ENCODE peak calls at places on chromosomes 16 and 17, in seven cellular contexts. W, J, R, U, F, C and V are unnamed samples.

GRCh38 chr16:60478810-60479209 is 1557.4 kb downstream of the CDH8 start:
- DNase-seq in W (no peak), J (no peak), R (no peak), U (no peak), F (no peak), C (no peak), V (no peak)

GRCh38 chr16:88064011-88064888 is 113.0 kb downstream of the BANP start:
- DNase-seq in W (no peak), J (no peak), R (peak), U (peak), F (no peak), C (no peak), V (no peak)

GRCh38 chr17:59492091-59492451 is 73.3 kb upstream of the DHX40 start:
- DNase-seq in W (no peak), J (no peak), R (no peak), U (no peak), F (no peak), C (no peak), V (no peak)

GRCh38 chr16:69106491-69107291 is 1.2 kb downstream of the HAS3 start:
- DNase-seq in W (peak), J (no peak), R (no peak), U (no peak), F (no peak), C (no peak), V (no peak)

GRCh38 chr17:61314368-61315078 is 85.1 kb upstream of the TBX2 start:
- DNase-seq in W (no peak), J (peak), R (peak), U (peak), F (peak), C (no peak), V (peak)

GRCh38 chr17:49071106-49071505 is 61.5 kb upstream of the B4GALNT2 start:
- DNase-seq in W (peak), J (peak), R (no peak), U (no peak), F (peak), C (no peak), V (peak)

GRCh38 chr16:19166500-19166899 is 1.5 kb upstream of the SYT17 start:
- DNase-seq in W (no peak), J (no peak), R (peak), U (no peak), F (no peak), C (no peak), V (no peak)

GRCh38 chr16:30187971-30188561 is 4.7 kb downstream of the CORO1A start:
- DNase-seq in W (no peak), J (no peak), R (peak), U (no peak), F (no peak), C (no peak), V (no peak)

GRCh38 chr16:50669741-50670140 is 11.4 kb downstream of the SNX20 start:
- DNase-seq in W (no peak), J (no peak), R (peak), U (no peak), F (no peak), C (no peak), V (no peak)

GRCh38 chr16:76913046-76913445 is 277.9 kb upstream of the MON1B start:
- DNase-seq in W (no peak), J (peak), R (no peak), U (no peak), F (no peak), C (no peak), V (no peak)

GRCh38 chr16:80198265-80198994 is 342.4 kb upstream of the DYNLRB2 start:
- DNase-seq in W (no peak), J (no peak), R (no peak), U (no peak), F (peak), C (no peak), V (peak)

GRCh38 chr17:50684288-50684611 is 23.5 kb downstream of the ANKRD40 start:
- DNase-seq in W (no peak), J (no peak), R (no peak), U (no peak), F (no peak), C (no peak), V (no peak)

GRCh38 chr16:25512041-25512440 is 179.7 kb upstream of the HS3ST4 start:
- DNase-seq in W (no peak), J (no peak), R (no peak), U (no peak), F (no peak), C (no peak), V (no peak)

GRCh38 chr16:57688987-57689771 is 5.4 kb upstream of the DRC7 start:
- DNase-seq in W (no peak), J (no peak), R (no peak), U (no peak), F (no peak), C (no peak), V (no peak)

GRCh38 chr17:32970281-32970680 is 21.4 kb upstream of the SPACA3 start:
- DNase-seq in W (no peak), J (peak), R (no peak), U (no peak), F (no peak), C (peak), V (no peak)

GRCh38 chr17:79623786-79624657 is 13.2 kb upstream of the RBFOX3 start:
- DNase-seq in W (no peak), J (no peak), R (peak), U (peak), F (no peak), C (no peak), V (no peak)

GRCh38 chr17:55089955-55090573 is 121.5 kb downstream of the STXBP4 start:
- DNase-seq in W (peak), J (peak), R (no peak), U (no peak), F (peak), C (peak), V (peak)

GRCh38 chr16:56614549-56614991 is 6.2 kb downstream of the MT2A start:
- DNase-seq in W (no peak), J (peak), R (no peak), U (no peak), F (no peak), C (no peak), V (peak)

GRCh38 chr17:13962716-13963115 is 106.6 kb upstream of the COX10 start:
- DNase-seq in W (no peak), J (no peak), R (no peak), U (no peak), F (no peak), C (no peak), V (no peak)

GRCh38 chr17:4475001-4475400 is 23.7 kb upstream of the SPNS2 start:
- DNase-seq in W (no peak), J (no peak), R (no peak), U (no peak), F (no peak), C (no peak), V (no peak)

GRCh38 chr17:55783684-55784245 is 32.9 kb downstream of the PCTP start:
- DNase-seq in W (peak), J (peak), R (peak), U (peak), F (peak), C (no peak), V (peak)

GRCh38 chr16:84166796-84167695 is 19.8 kb downstream of the TAF1C start:
- DNase-seq in W (no peak), J (no peak), R (no peak), U (no peak), F (no peak), C (no peak), V (no peak)

GRCh38 chr17:45262516-45263476 is 902 bp upstream of the SPATA32 start:
- DNase-seq in W (no peak), J (peak), R (no peak), U (peak), F (peak), C (no peak), V (peak)
- TF ChIP-seq CTCF in W (no peak), J (no peak), R (no peak), U (no peak), F (no peak), C (no peak), V (peak)

GRCh38 chr16:85552980-85553435 is 60.1 kb upstream of the GSE1 start:
- DNase-seq in W (no peak), J (no peak), R (no peak), U (no peak), F (no peak), C (no peak), V (no peak)

GRCh38 chr16:85554114-85554790 is 58.9 kb upstream of the GSE1 start:
- DNase-seq in W (peak), J (peak), R (peak), U (peak), F (peak), C (peak), V (peak)

GRCh38 chr16:85554791-85555548 is 58.2 kb upstream of the GSE1 start:
- DNase-seq in W (peak), J (peak), R (peak), U (peak), F (peak), C (no peak), V (peak)

GRCh38 chr16:85551319-85551978 is 61.7 kb upstream of the GSE1 start:
- DNase-seq in W (no peak), J (no peak), R (no peak), U (peak), F (no peak), C (no peak), V (no peak)

DNA sequence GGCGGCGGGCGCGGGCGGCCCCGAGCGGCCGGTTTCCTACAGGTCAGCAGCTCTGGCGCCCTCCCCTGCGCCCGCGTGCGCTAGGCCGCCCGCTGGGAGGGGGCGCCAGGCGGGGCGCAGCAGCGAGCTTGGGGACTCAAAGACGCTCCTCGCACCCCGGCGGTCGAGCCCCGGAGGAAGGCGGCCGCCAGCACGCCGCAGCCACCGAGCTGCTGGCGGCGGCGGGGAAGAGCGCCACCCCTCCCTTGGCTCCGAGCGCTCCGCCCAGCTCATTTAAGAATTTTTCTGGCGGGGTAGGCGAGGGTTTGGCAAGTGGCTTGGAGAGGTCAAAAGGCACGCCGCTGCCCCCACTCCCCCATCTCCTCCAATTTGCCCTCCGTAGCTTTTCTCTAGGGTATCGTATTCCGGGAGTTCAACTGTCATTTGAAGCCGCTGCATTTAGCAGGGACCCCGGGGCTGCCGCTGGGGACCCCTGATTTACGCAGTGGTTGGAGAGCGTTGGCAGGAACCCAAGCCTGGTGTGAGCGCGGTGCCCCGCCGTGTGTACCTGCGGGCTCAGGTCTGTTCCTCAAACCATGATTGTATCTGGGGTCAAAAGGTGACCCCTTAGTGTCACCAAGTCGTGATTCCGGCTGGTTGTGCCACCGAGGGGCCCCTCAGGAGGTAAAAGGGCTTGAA is 59.5 kb upstream of the GSE1 start:
- DNase-seq in W (peak), J (peak), R (peak), U (peak), F (peak), C (no peak), V (peak)
- TF ChIP-seq CTCF in W (peak), J (no peak), R (peak), U (no peak), F (no peak), C (peak), V (no peak)

GRCh38 chr17:65328567-65328966 is 191.4 kb downstream of the RGS9 start:
- DNase-seq in W (no peak), J (no peak), R (no peak), U (no peak), F (no peak), C (no peak), V (no peak)
- TF ChIP-seq CTCF in W (no peak), J (no peak), R (no peak), U (no peak), F (no peak), C (no peak), V (no peak)

DNA sequence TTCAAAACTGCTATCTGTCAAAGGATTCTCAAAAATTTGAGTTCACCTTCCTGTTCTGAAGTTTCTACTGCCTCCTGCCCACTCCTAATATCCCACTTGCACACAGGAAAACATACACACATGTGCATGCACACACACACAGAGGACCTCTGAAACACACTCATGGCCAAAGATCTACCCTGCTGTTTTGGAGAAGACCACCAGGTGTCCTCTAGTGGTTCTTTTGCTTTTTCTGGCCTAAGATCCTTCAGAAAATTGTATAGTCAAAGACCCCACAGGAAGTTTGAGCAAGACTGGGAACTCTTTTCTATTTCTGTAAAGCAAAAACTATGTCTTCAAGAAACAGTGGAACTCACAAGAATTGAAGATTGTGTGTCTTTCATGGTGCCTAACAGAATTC is 90.2 kb downstream of the CDH8 start:
- DNase-seq in W (peak), J (no peak), R (no peak), U (no peak), F (no peak), C (no peak), V (no peak)
- TF ChIP-seq CTCF in W (peak), J (no peak), R (no peak), U (no peak), F (no peak), C (no peak), V (no peak)

DNA sequence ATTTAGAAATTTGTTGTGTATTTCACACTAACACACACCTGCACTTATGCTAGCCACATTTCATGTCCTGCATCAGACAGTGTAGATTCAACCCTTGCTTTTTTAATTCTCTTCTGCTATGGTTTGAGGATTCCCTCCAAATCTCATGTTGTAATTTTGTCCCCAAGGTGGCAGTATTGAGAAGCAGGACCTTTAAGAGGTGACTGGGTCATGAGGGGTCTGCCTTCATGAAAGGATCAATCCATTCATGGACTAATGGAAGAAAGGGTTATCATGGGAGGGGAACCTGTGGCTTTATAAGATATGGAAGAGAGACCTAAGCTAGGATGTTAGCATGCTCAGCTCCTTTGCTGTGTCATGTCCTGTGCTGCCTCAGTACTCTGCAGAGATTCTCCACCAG is 1032.2 kb downstream of the CDH11 start:
- DNase-seq in W (peak), J (peak), R (no peak), U (no peak), F (peak), C (no peak), V (peak)
- TF ChIP-seq CTCF in W (peak), J (peak), R (peak), U (peak), F (peak), C (no peak), V (peak)

GRCh38 chr16:3017806-3018506 is at the start of gene CLDN6:
- DNase-seq in W (peak), J (no peak), R (no peak), U (no peak), F (no peak), C (no peak), V (peak)
- TF ChIP-seq CTCF in W (peak), J (peak), R (peak), U (no peak), F (peak), C (peak), V (peak)

GRCh38 chr17:35871415-35871814 is 2.7 kb upstream of the HEATR9 start:
- DNase-seq in W (no peak), J (no peak), R (no peak), U (no peak), F (no peak), C (no peak), V (no peak)
- TF ChIP-seq CTCF in W (no peak), J (no peak), R (peak), U (no peak), F (no peak), C (no peak), V (no peak)